ENCODE peak calls at places on chromosome 7, in four cellular contexts. One of them, this sample, is unnamed.

GRCh38 chr7:128939075-128939860 is 1.5 kb downstream of the IRF5 start:
- DNase-seq in AG04450: no peak
- DNase-seq in CD4-positive, alpha-beta T cell: no peak
- DNase-seq in hepatocyte: no peak
- DNase-seq in this sample: peak; percentile 75

GRCh38 chr7:135160858-135161653 is 9.5 kb downstream of the CYREN start:
- DNase-seq in AG04450: no peak
- DNase-seq in CD4-positive, alpha-beta T cell: no peak
- DNase-seq in hepatocyte: no peak
- DNase-seq in this sample: peak; percentile 21

GRCh38 chr7:48875300-48875916 is 48.9 kb upstream of the CDC14C start:
- DNase-seq in AG04450: no peak
- DNase-seq in CD4-positive, alpha-beta T cell: no peak
- DNase-seq in hepatocyte: peak; percentile 82
- DNase-seq in this sample: no peak

GRCh38 chr7:5557920-5558401 is 134.3 kb upstream of the TNRC18 start:
- DNase-seq in AG04450: no peak
- DNase-seq in CD4-positive, alpha-beta T cell: no peak
- DNase-seq in hepatocyte: peak; percentile 44
- DNase-seq in this sample: peak; percentile 74

GRCh38 chr7:271266-272107 is 18.5 kb upstream of the FOXL3 start:
- DNase-seq in AG04450: no peak
- DNase-seq in CD4-positive, alpha-beta T cell: no peak
- DNase-seq in hepatocyte: no peak
- DNase-seq in this sample: no peak

GRCh38 chr7:139813141-139813540 is 15.9 kb upstream of the TBXAS1 start:
- DNase-seq in AG04450: no peak
- DNase-seq in CD4-positive, alpha-beta T cell: no peak
- DNase-seq in hepatocyte: no peak
- DNase-seq in this sample: no peak

GRCh38 chr7:45072131-45073030 is 16.4 kb downstream of the NACAD start:
- DNase-seq in AG04450: no peak
- DNase-seq in CD4-positive, alpha-beta T cell: no peak
- DNase-seq in hepatocyte: no peak
- DNase-seq in this sample: no peak

GRCh38 chr7:40733111-40733510 is 598.3 kb downstream of the SUGCT start:
- DNase-seq in AG04450: no peak
- DNase-seq in CD4-positive, alpha-beta T cell: no peak
- DNase-seq in hepatocyte: no peak
- DNase-seq in this sample: no peak

GRCh38 chr7:129468087-129468486 is 33.9 kb downstream of the STRIP2 start:
- DNase-seq in AG04450: peak; percentile 10
- DNase-seq in CD4-positive, alpha-beta T cell: no peak
- DNase-seq in hepatocyte: peak; percentile 11
- DNase-seq in this sample: no peak

GRCh38 chr7:22809902-22810642 is 12.6 kb downstream of the TOMM7 start:
- DNase-seq in AG04450: no peak
- DNase-seq in CD4-positive, alpha-beta T cell: no peak
- DNase-seq in hepatocyte: no peak
- DNase-seq in this sample: no peak

GRCh38 chr7:32583791-32584190 is 88.5 kb downstream of the AVL9 start:
- DNase-seq in AG04450: peak; percentile 47
- DNase-seq in CD4-positive, alpha-beta T cell: no peak
- DNase-seq in hepatocyte: no peak
- DNase-seq in this sample: no peak

GRCh38 chr7:134865001-134865845 is 85.8 kb downstream of the CALD1 start:
- DNase-seq in AG04450: no peak
- DNase-seq in CD4-positive, alpha-beta T cell: peak; percentile 17
- DNase-seq in hepatocyte: no peak
- DNase-seq in this sample: no peak

GRCh38 chr7:107045195-107045960 is 873 bp downstream of the PRKAR2B start:
- DNase-seq in AG04450: no peak
- DNase-seq in CD4-positive, alpha-beta T cell: no peak
- DNase-seq in hepatocyte: no peak
- DNase-seq in this sample: no peak

GRCh38 chr7:91609525-91609924 is 271.0 kb downstream of the MTERF1 start:
- DNase-seq in AG04450: no peak
- DNase-seq in CD4-positive, alpha-beta T cell: no peak
- DNase-seq in hepatocyte: no peak
- DNase-seq in this sample: no peak

GRCh38 chr7:145655666-145656065 is 460.9 kb upstream of the CNTNAP2 start:
- DNase-seq in AG04450: no peak
- DNase-seq in CD4-positive, alpha-beta T cell: no peak
- DNase-seq in hepatocyte: no peak
- DNase-seq in this sample: no peak

GRCh38 chr7:87424075-87424474 is 51.4 kb downstream of the ABCB4 start:
- DNase-seq in AG04450: no peak
- DNase-seq in CD4-positive, alpha-beta T cell: no peak
- DNase-seq in hepatocyte: no peak
- DNase-seq in this sample: no peak

GRCh38 chr7:34596887-34597286 is 61.1 kb upstream of the NPSR1 start:
- DNase-seq in AG04450: no peak
- DNase-seq in CD4-positive, alpha-beta T cell: no peak
- DNase-seq in hepatocyte: no peak
- DNase-seq in this sample: no peak

GRCh38 chr7:70574970-70575799 is 556.8 kb upstream of the GALNT17 start:
- DNase-seq in AG04450: no peak
- DNase-seq in CD4-positive, alpha-beta T cell: no peak
- DNase-seq in hepatocyte: peak; percentile 48
- DNase-seq in this sample: no peak

GRCh38 chr7:100540073-100540723 is 1.2 kb downstream of the AGFG2 start:
- DNase-seq in AG04450: no peak
- DNase-seq in CD4-positive, alpha-beta T cell: no peak
- DNase-seq in hepatocyte: peak; percentile 80
- DNase-seq in this sample: no peak

GRCh38 chr7:138934861-138935260 is 46.3 kb downstream of the KIAA1549 start:
- DNase-seq in AG04450: no peak
- DNase-seq in CD4-positive, alpha-beta T cell: no peak
- DNase-seq in hepatocyte: peak; percentile 64
- DNase-seq in this sample: no peak

GRCh38 chr7:26534649-26535482 is 243.2 kb downstream of the SNX10 start:
- DNase-seq in AG04450: no peak
- DNase-seq in CD4-positive, alpha-beta T cell: no peak
- DNase-seq in hepatocyte: no peak
- DNase-seq in this sample: no peak

GRCh38 chr7:23759556-23760391 is 49.8 kb downstream of the STK31 start:
- DNase-seq in AG04450: no peak
- DNase-seq in CD4-positive, alpha-beta T cell: no peak
- DNase-seq in hepatocyte: no peak
- DNase-seq in this sample: no peak

GRCh38 chr7:55514546-55515265 is 57.6 kb downstream of the VOPP1 start:
- DNase-seq in AG04450: no peak
- DNase-seq in CD4-positive, alpha-beta T cell: no peak
- DNase-seq in hepatocyte: no peak
- DNase-seq in this sample: no peak

GRCh38 chr7:102991540-102992214 is 78.9 kb downstream of the LRRC17 start:
- DNase-seq in AG04450: peak; percentile 88
- DNase-seq in CD4-positive, alpha-beta T cell: no peak
- DNase-seq in hepatocyte: peak; percentile 60
- DNase-seq in this sample: no peak

GRCh38 chr7:79241288-79242055 is 212.0 kb downstream of the MAGI2 start:
- DNase-seq in AG04450: peak; percentile 29
- DNase-seq in CD4-positive, alpha-beta T cell: no peak
- DNase-seq in hepatocyte: no peak
- DNase-seq in this sample: no peak

GRCh38 chr7:47719675-47720074 is 137.8 kb upstream of the TNS3 start:
- DNase-seq in AG04450: no peak
- DNase-seq in CD4-positive, alpha-beta T cell: no peak
- DNase-seq in hepatocyte: no peak
- DNase-seq in this sample: no peak

GRCh38 chr7:112157072-112157471 is 49.1 kb downstream of the DOCK4 start:
- DNase-seq in AG04450: no peak
- DNase-seq in CD4-positive, alpha-beta T cell: no peak
- DNase-seq in hepatocyte: no peak
- DNase-seq in this sample: no peak

GRCh38 chr7:84144480-84144879 is 50.1 kb downstream of the SEMA3A start:
- DNase-seq in AG04450: no peak
- DNase-seq in CD4-positive, alpha-beta T cell: no peak
- DNase-seq in hepatocyte: no peak
- DNase-seq in this sample: no peak

GRCh38 chr7:156638443-156639077 is 2.0 kb upstream of the RNF32 start:
- DNase-seq in AG04450: no peak
- DNase-seq in CD4-positive, alpha-beta T cell: no peak
- DNase-seq in hepatocyte: no peak
- DNase-seq in this sample: no peak

GRCh38 chr7:27162930-27163775 is 2.2 kb downstream of the HOXA9 start:
- DNase-seq in AG04450: no peak
- DNase-seq in CD4-positive, alpha-beta T cell: no peak
- DNase-seq in hepatocyte: no peak
- DNase-seq in this sample: no peak

GRCh38 chr7:150986099-150986512 is 4.7 kb upstream of the NOS3 start:
- DNase-seq in AG04450: no peak
- DNase-seq in CD4-positive, alpha-beta T cell: peak; percentile 48
- DNase-seq in hepatocyte: peak; percentile 84
- DNase-seq in this sample: peak; percentile 72

GRCh38 chr7:73618538-73618937 is 5.8 kb downstream of the MLXIPL start:
- DNase-seq in AG04450: no peak
- DNase-seq in CD4-positive, alpha-beta T cell: no peak
- DNase-seq in hepatocyte: no peak
- DNase-seq in this sample: no peak

GRCh38 chr7:73612598-73613269 is 11.6 kb downstream of the MLXIPL start:
- DNase-seq in AG04450: no peak
- DNase-seq in CD4-positive, alpha-beta T cell: no peak
- DNase-seq in hepatocyte: peak; percentile 86
- DNase-seq in this sample: no peak

GRCh38 chr7:73611017-73611555 is 13.2 kb downstream of the MLXIPL start:
- DNase-seq in AG04450: no peak
- DNase-seq in CD4-positive, alpha-beta T cell: no peak
- DNase-seq in hepatocyte: no peak
- DNase-seq in this sample: no peak

GRCh38 chr7:73613954-73614735 is 10.2 kb downstream of the MLXIPL start:
- DNase-seq in AG04450: no peak
- DNase-seq in CD4-positive, alpha-beta T cell: no peak
- DNase-seq in hepatocyte: no peak
- DNase-seq in this sample: no peak

GRCh38 chr7:73615886-73616285 is 8.4 kb downstream of the MLXIPL start:
- DNase-seq in AG04450: no peak
- DNase-seq in CD4-positive, alpha-beta T cell: no peak
- DNase-seq in hepatocyte: no peak
- DNase-seq in this sample: no peak
- TF ChIP-seq CTCF in AG04450: no peak
- TF ChIP-seq CTCF in CD4-positive, alpha-beta T cell: no peak
- TF ChIP-seq CTCF in hepatocyte: no peak
- TF ChIP-seq CTCF in this sample: no peak

GRCh38 chr7:7980134-7980533 is 11.5 kb downstream of the GLCCI1 start:
- DNase-seq in AG04450: no peak
- DNase-seq in CD4-positive, alpha-beta T cell: no peak
- DNase-seq in hepatocyte: no peak
- DNase-seq in this sample: no peak

GRCh38 chr7:7978860-7979259 is 10.3 kb downstream of the GLCCI1 start:
- DNase-seq in AG04450: no peak
- DNase-seq in CD4-positive, alpha-beta T cell: no peak
- DNase-seq in hepatocyte: no peak
- DNase-seq in this sample: no peak

GRCh38 chr7:7976677-7977076 is 8.1 kb downstream of the GLCCI1 start:
- DNase-seq in AG04450: no peak
- DNase-seq in CD4-positive, alpha-beta T cell: no peak
- DNase-seq in hepatocyte: no peak
- DNase-seq in this sample: no peak

GRCh38 chr7:7979556-7979955 is 11.0 kb downstream of the GLCCI1 start:
- DNase-seq in AG04450: no peak
- DNase-seq in CD4-positive, alpha-beta T cell: no peak
- DNase-seq in hepatocyte: no peak
- DNase-seq in this sample: no peak

GRCh38 chr7:7977774-7978173 is 9.2 kb downstream of the GLCCI1 start:
- DNase-seq in AG04450: no peak
- DNase-seq in CD4-positive, alpha-beta T cell: no peak
- DNase-seq in hepatocyte: no peak
- DNase-seq in this sample: no peak
- TF ChIP-seq CTCF in AG04450: no peak
- TF ChIP-seq CTCF in CD4-positive, alpha-beta T cell: no peak
- TF ChIP-seq CTCF in hepatocyte: no peak
- TF ChIP-seq CTCF in this sample: no peak

DNA sequence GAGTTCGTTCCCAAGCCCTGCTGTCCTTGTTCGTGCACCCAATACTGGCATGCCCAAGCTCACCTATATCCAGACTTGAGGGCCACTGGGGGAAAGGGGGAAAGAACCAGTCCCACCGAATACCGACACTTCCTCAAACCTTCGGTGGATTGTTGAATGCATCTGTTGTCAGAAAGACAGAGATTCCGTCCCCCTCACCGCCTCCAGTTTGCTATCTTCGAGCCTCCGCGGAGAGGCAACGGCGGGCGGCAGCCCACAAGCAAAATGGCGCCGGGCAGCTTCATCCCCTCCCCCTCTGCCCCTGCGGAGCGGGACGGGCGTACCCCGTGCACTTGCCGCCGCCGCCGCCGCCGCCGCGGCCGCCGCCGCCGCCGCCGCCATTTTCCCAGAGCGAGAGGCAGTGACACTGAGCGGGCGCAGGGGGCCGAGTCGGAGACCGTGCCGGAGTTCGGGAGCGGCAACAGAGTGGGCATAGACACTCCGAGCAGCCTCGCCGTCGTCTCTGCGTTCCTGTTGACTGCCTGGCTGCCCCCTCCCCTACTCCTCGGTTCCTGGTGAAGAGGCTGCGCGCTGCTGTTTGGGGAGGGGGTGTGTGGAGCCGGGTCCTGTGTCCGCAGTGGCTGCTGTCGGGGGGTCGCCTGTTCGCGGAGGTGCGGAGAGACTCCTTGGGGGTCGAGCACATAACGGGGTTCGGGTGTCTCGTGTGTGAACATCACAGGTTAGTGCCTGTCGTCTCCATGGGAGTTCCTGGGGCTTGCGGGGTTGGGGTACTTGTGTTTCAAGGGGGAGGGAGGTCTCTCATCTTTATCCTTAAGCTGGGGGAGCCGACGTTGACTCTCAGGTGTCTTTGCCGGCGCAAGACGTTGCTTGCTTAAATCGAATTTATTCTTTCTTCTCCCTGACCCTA is at the start of gene KMT2E:
- DNase-seq in AG04450: peak; percentile 65
- DNase-seq in CD4-positive, alpha-beta T cell: peak; percentile 89
- DNase-seq in hepatocyte: peak; percentile 95
- DNase-seq in this sample: peak; percentile 81
- TF ChIP-seq CTCF in AG04450: no peak
- TF ChIP-seq CTCF in CD4-positive, alpha-beta T cell: peak; percentile 60
- TF ChIP-seq CTCF in hepatocyte: no peak
- TF ChIP-seq CTCF in this sample: no peak

GRCh38 chr7:24877790-24878311 is 102.1 kb downstream of the OSBPL3 start:
- DNase-seq in AG04450: no peak
- DNase-seq in CD4-positive, alpha-beta T cell: no peak
- DNase-seq in hepatocyte: no peak
- DNase-seq in this sample: peak; percentile 36
- TF ChIP-seq CTCF in AG04450: no peak
- TF ChIP-seq CTCF in CD4-positive, alpha-beta T cell: no peak
- TF ChIP-seq CTCF in hepatocyte: no peak
- TF ChIP-seq CTCF in this sample: no peak